ENCODE peak calls at places on chromosomes 12 and 14, in seven cellular contexts. G is Daoy, K is neural crest cell, O is anterior cingulate cortex, M is NCI-H1092 treated with DMSO at 0.1 percent for 48 hours, W is HTR-8/SVneo, Z is EL. U is an unnamed sample.

GRCh38 chr12:52951640-52952039 is 2.7 kb downstream of the KRT18 start:
- DNase-seq in G (no peak), K (no peak), O (no peak), M (no peak), W (no peak), Z (no peak), U (no peak)

GRCh38 chr14:103390605-103391004 is 5.4 kb downstream of the MARK3 start:
- DNase-seq in G (no peak), K (no peak), O (no peak), M (no peak), W (no peak), Z (no peak), U (no peak)

GRCh38 chr12:117076410-117077372 is 22.5 kb downstream of the TESC start:
- DNase-seq in G (peak), K (no peak), O (no peak), M (no peak), W (peak), Z (peak), U (no peak)

GRCh38 chr14:21072781-21073339 is 2.8 kb downstream of the ARHGEF40 start:
- DNase-seq in G (no peak), K (no peak), O (no peak), M (no peak), W (no peak), Z (no peak), U (no peak)

GRCh38 chr14:99672506-99673327 is 11.4 kb upstream of the CYP46A1 start:
- DNase-seq in G (no peak), K (no peak), O (no peak), M (no peak), W (no peak), Z (no peak), U (no peak)

GRCh38 chr12:122080149-122081107 is 1.9 kb downstream of the MLXIP start:
- DNase-seq in G (peak), K (no peak), O (no peak), M (no peak), W (peak), Z (peak), U (peak)

GRCh38 chr14:55054098-55054497 is 2.7 kb downstream of the MAPK1IP1L start:
- DNase-seq in G (no peak), K (no peak), O (no peak), M (no peak), W (no peak), Z (no peak), U (no peak)

GRCh38 chr12:50786498-50787231 is 22.8 kb downstream of the ATF1 start:
- DNase-seq in G (peak), K (no peak), O (no peak), M (no peak), W (peak), Z (peak), U (no peak)

GRCh38 chr12:79006306-79006705 is 141.7 kb downstream of the SYT1 start:
- DNase-seq in G (peak), K (no peak), O (no peak), M (no peak), W (no peak), Z (peak), U (peak)

GRCh38 chr14:91924871-91925726 is 22.4 kb downstream of the FBLN5 start:
- DNase-seq in G (no peak), K (no peak), O (no peak), M (no peak), W (no peak), Z (no peak), U (no peak)

GRCh38 chr14:99266181-99267178 is 5.5 kb downstream of the BCL11B start:
- DNase-seq in G (peak), K (peak), O (peak), M (peak), W (peak), Z (peak), U (peak)

GRCh38 chr14:71658261-71658860 is 273.9 kb upstream of the RGS6 start:
- DNase-seq in G (no peak), K (no peak), O (no peak), M (no peak), W (no peak), Z (peak), U (no peak)

GRCh38 chr12:78249578-78249977 is 418.9 kb downstream of the NAV3 start:
- DNase-seq in G (no peak), K (no peak), O (no peak), M (no peak), W (no peak), Z (no peak), U (no peak)

GRCh38 chr12:42631507-42631906 is 42.0 kb upstream of the PRICKLE1 start:
- DNase-seq in G (no peak), K (no peak), O (no peak), M (no peak), W (no peak), Z (no peak), U (no peak)

GRCh38 chr14:92173668-92174067 is 51.9 kb downstream of the CPSF2 start:
- DNase-seq in G (peak), K (no peak), O (no peak), M (no peak), W (peak), Z (peak), U (no peak)

GRCh38 chr14:95993768-95994592 is 45.2 kb upstream of the C14orf132 start:
- DNase-seq in G (peak), K (peak), O (no peak), M (peak), W (peak), Z (peak), U (peak)

GRCh38 chr12:127064207-127064606 is 1202.8 kb upstream of the TMEM132C start:
- DNase-seq in G (no peak), K (no peak), O (no peak), M (no peak), W (no peak), Z (no peak), U (no peak)

GRCh38 chr12:51262758-51263177 is 7.4 kb downstream of the SMAGP start:
- DNase-seq in G (peak), K (peak), O (no peak), M (peak), W (peak), Z (peak), U (peak)

GRCh38 chr12:130677957-130678558 is 38.0 kb downstream of the RIMBP2 start:
- DNase-seq in G (no peak), K (no peak), O (no peak), M (peak), W (no peak), Z (no peak), U (no peak)

GRCh38 chr12:6620137-6620884 is 13.1 kb upstream of the CHD4 start:
- DNase-seq in G (no peak), K (peak), O (no peak), M (no peak), W (no peak), Z (no peak), U (no peak)

U was measured in D341Med.